ENCODE peak calls at places on chromosomes 13 and 19, in six cellular contexts. J is foreskin fibroblast; N is Calu3; T is HFF-Myc; Q is CD8-positive, alpha-beta T cell; Z is right lobe of liver. Y is an unnamed sample.
A peak's percentile ranks its signal among the peaks of the same experiment; 100 is the strongest.

GRCh38 chr19:49011194-49011593 is 5.7 kb downstream of the LHB start:
- DNase-seq in N (no peak), J (no peak), Z (no peak), T (no peak), Q (no peak), Y (no peak)

GRCh38 chr19:17831419-17831888 is 10.1 kb upstream of the INSL3 start:
- DNase-seq in Z (no peak), N (no peak), Q (no peak), J (no peak), T (no peak), Y (no peak)

GRCh38 chr13:94596575-94596971 is 621 bp upstream of the TGDS start:
- DNase-seq in Q (no peak), T (no peak), Z (peak; percentile 53), J (no peak), N (no peak), Y (no peak)

GRCh38 chr19:18761531-18762110 is 29.5 kb downstream of the COMP start:
- DNase-seq in Z (no peak), N (no peak), Q (no peak), J (no peak), T (no peak), Y (no peak)

GRCh38 chr19:4088975-4089374 is 22.3 kb upstream of the ZBTB7A start:
- DNase-seq in T (no peak), J (no peak), N (no peak), Q (no peak), Z (no peak), Y (no peak)

GRCh38 chr13:34733720-34734119 is 208.3 kb upstream of the NBEA start:
- DNase-seq in N (no peak), J (peak; percentile 19), Q (no peak), Z (no peak), T (no peak), Y (no peak)

GRCh38 chr13:31090921-31091624 is 70.6 kb downstream of the HSPH1 start:
- DNase-seq in J (no peak), N (no peak), Q (no peak), Z (no peak), T (no peak), Y (no peak)

GRCh38 chr13:33446821-33447481 is 161.4 kb upstream of the STARD13 start:
- DNase-seq in J (no peak), Z (no peak), T (peak; percentile 49), Q (no peak), N (no peak), Y (peak; percentile 84)

GRCh38 chr13:27170521-27171243 is 929 bp downstream of the USP12 start:
- DNase-seq in Z (peak; percentile 69), N (no peak), T (no peak), J (no peak), Q (no peak), Y (no peak)

GRCh38 chr13:22024381-22024994 is 353.6 kb downstream of the FGF9 start:
- DNase-seq in Z (no peak), J (no peak), Q (no peak), T (no peak), N (no peak), Y (no peak)

GRCh38 chr13:26964278-26965057 is 203.9 kb upstream of the GPR12 start:
- DNase-seq in Z (no peak), J (no peak), N (peak; percentile 42), Q (no peak), T (no peak), Y (no peak)

GRCh38 chr19:8468761-8469458 is 24.1 kb downstream of the HNRNPM start:
- DNase-seq in N (no peak), J (peak; percentile 41), Q (no peak), T (peak; percentile 65), Z (no peak), Y (peak; percentile 49)

GRCh38 chr19:401836-402535 is 7.0 kb downstream of the C2CD4C start:
- DNase-seq in Q (no peak), J (no peak), N (no peak), T (no peak), Z (peak; percentile 44), Y (no peak)

GRCh38 chr13:34128661-34129060 is 310.7 kb downstream of the RFC3 start:
- DNase-seq in N (no peak), T (peak; percentile 43), Q (no peak), J (no peak), Z (no peak), Y (no peak)

GRCh38 chr19:7850429-7850819 is 20.4 kb downstream of the EVI5L start:
- DNase-seq in Z (no peak), J (no peak), N (no peak), T (no peak), Q (no peak), Y (no peak)

GRCh38 chr13:59352600-59352999 is 811.1 kb downstream of the DIAPH3 start:
- DNase-seq in Z (no peak), T (no peak), N (no peak), Q (no peak), J (no peak), Y (no peak)

GRCh38 chr19:36973021-36973843 is 57.1 kb downstream of the ZNF568 start:
- DNase-seq in N (no peak), Q (peak; percentile 49), Z (peak; percentile 90), J (peak; percentile 46), T (peak; percentile 2), Y (peak; percentile 34)

GRCh38 chr19:12828494-12828893 is 5.9 kb downstream of the RTBDN start:
- DNase-seq in Z (no peak), Q (no peak), T (no peak), J (no peak), N (peak; percentile 35), Y (no peak)

GRCh38 chr19:33430674-33431277 is 57.3 kb downstream of the CEBPG start:
- DNase-seq in Q (peak; percentile 20), N (peak; percentile 86), T (peak; percentile 36), J (peak; percentile 56), Z (peak; percentile 71), Y (peak; percentile 28)

GRCh38 chr13:44620057-44620456 is 43.9 kb upstream of the TSC22D1 start:
- DNase-seq in Z (no peak), N (no peak), T (no peak), Q (no peak), J (peak; percentile 71), Y (no peak)

GRCh38 chr13:99384468-99384867 is 77.3 kb upstream of the GPR183 start:
- DNase-seq in N (no peak), J (no peak), Q (peak; percentile 38), Z (no peak), T (no peak), Y (no peak)

GRCh38 chr13:55359067-55359466 is 1781.7 kb upstream of the PRR20A start:
- DNase-seq in Z (no peak), J (no peak), N (no peak), T (no peak), Q (no peak), Y (no peak)

GRCh38 chr19:15629003-15629880 is 11.5 kb upstream of the CYP4F3 start:
- DNase-seq in T (no peak), J (peak; percentile 10), N (peak; percentile 87), Q (peak; percentile 81), Z (peak; percentile 86), Y (peak; percentile 0)

GRCh38 chr13:97030705-97031452 is 36.6 kb upstream of the OXGR1 start:
- DNase-seq in J (peak; percentile 28), Z (no peak), Q (no peak), T (no peak), N (no peak), Y (no peak)

GRCh38 chr13:31859546-31859945 is 120.2 kb downstream of the RXFP2 start:
- DNase-seq in N (no peak), Q (no peak), T (no peak), J (no peak), Z (no peak), Y (no peak)

GRCh38 chr13:68697551-68697950 is 1410.1 kb upstream of the ATXN8OS start:
- DNase-seq in Q (no peak), N (no peak), Z (no peak), J (no peak), T (no peak), Y (no peak)

GRCh38 chr19:50315773-50316448 is 13.3 kb downstream of the KCNC3 start:
- DNase-seq in T (no peak), Q (no peak), N (no peak), Z (no peak), J (no peak), Y (no peak)

GRCh38 chr13:96091164-96091931 is 1.4 kb downstream of the HS6ST3 start:
- DNase-seq in Z (peak; percentile 49), T (no peak), Q (no peak), J (peak; percentile 2), N (no peak), Y (no peak)

GRCh38 chr13:99405966-99406365 is 95.3 kb upstream of the TM9SF2 start:
- DNase-seq in Z (no peak), T (no peak), J (no peak), Q (no peak), N (no peak), Y (no peak)

DNA sequence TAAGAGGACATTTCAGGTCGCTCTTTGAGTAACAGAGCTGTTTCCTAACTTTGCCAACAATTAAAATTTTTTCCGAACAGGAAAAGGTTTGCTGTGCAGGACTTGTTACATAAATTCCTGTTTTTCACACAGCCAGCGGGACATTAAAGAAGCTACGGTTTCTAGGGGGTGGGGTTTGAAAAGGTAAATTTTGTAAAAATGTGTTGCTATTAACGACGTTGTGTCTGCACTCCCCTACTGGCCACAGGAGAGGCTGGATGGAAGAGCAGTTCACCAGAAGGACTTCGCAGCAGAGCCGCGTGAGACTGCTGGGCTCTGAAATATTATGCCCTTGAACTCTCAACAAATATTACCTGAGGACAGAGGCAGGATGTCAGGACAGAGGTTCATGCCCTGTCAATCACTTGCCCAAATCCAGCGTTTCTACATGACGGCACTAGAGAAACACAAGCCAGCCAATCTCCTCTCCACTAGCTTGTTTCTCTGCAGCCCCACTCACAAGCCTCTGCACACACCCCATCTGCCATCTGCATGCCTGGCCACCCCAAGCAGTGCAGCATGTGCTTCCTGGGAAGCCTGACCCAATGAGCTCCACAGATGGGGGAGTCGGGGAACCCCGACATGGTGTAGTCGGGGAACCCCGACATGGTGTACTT is 102.0 kb downstream of the FOXO1 start:
- DNase-seq in N (no peak), J (no peak), Z (no peak), Q (no peak), T (no peak), Y (no peak)
- TF ChIP-seq CTCF in N (no peak), J (no peak), Z (no peak), Q (no peak), T (no peak), Y (no peak)

GRCh38 chr13:48334534-48335127 is 31.1 kb downstream of the RB1 start:
- DNase-seq in Q (no peak), N (no peak), T (no peak), J (peak; percentile 10), Z (no peak), Y (peak; percentile 7)
- TF ChIP-seq CTCF in Q (peak; percentile 88), N (no peak), T (peak; percentile 20), J (peak; percentile 60), Z (peak; percentile 70), Y (peak; percentile 54)

DNA sequence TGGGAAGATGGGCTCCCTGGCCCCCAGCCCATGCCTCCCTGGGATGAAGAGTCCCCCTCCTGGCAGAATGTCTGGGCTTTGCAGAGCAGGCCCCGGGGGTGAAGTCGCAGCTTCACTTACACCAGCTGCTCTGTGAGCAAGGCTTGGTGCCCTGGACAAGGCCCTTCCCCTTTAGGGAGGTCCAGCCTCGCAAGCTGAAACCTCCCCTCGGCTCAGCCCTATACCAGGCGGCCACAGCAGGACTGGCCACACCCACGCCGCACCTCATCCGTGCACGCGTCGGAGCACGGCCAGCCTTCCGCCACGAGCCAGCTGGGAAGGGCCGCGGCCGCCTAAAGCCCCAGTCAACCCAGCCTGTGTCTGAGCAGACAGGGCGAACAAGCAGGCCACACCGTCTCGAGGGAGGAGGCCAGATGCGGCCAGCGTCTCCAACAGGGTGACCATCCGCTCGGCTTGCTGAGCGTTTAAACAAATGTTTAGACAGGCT is 83.2 kb upstream of the MCF2L start:
- DNase-seq in Q (no peak), N (peak; percentile 29), Z (peak; percentile 94), T (peak; percentile 61), J (peak; percentile 89), Y (peak; percentile 62)
- TF ChIP-seq CTCF in Q (no peak), N (no peak), Z (no peak), T (no peak), J (no peak), Y (no peak)

GRCh38 chr19:2110822-2111221 is 14.1 kb downstream of the IZUMO4 start:
- DNase-seq in Z (no peak), N (no peak), Q (no peak), T (no peak), J (no peak), Y (no peak)
- TF ChIP-seq CTCF in Z (no peak), N (no peak), Q (no peak), T (peak; percentile 14), J (no peak), Y (no peak)